ENCODE peak calls at places on chromosomes 11 and 22, in four cellular contexts. E is HFFc6, X is EH, R is iPS DF 6.9. Q is an unnamed sample.

GRCh38 chr11:94586978-94587377 is 19.8 kb downstream of the PIWIL4 start:
- DNase-seq in E (no peak), X (no peak), R (no peak), Q (no peak)

GRCh38 chr22:36333632-36334031 is 54.1 kb downstream of the MYH9 start:
- DNase-seq in E (no peak), X (no peak), R (no peak), Q (no peak)

GRCh38 chr11:120324932-120325810 is at the start of gene TLCD5:
- DNase-seq in E (peak), X (peak), R (peak), Q (peak)

GRCh38 chr11:109423114-109423859 is 1.3 kb downstream of the C11orf87 start:
- DNase-seq in E (no peak), X (peak), R (no peak), Q (no peak)

GRCh38 chr11:27239305-27239942 is 123.6 kb downstream of the CCDC34 start:
- DNase-seq in E (no peak), X (peak), R (no peak), Q (peak)

GRCh38 chr11:73334244-73335203 is 26.4 kb downstream of the ARHGEF17 start:
- DNase-seq in E (peak), X (peak), R (no peak), Q (peak)

GRCh38 chr11:1840780-1841480 is 2.1 kb downstream of the TNNI2 start:
- DNase-seq in E (no peak), X (no peak), R (no peak), Q (no peak)

GRCh38 chr11:130115218-130115617 is 44.4 kb upstream of the ST14 start:
- DNase-seq in E (no peak), X (peak), R (no peak), Q (no peak)

GRCh38 chr11:12824281-12825041 is 150.2 kb downstream of the TEAD1 start:
- DNase-seq in E (no peak), X (no peak), R (no peak), Q (no peak)

GRCh38 chr11:89608234-89608966 is 101.7 kb upstream of the TRIM77 start:
- DNase-seq in E (no peak), X (no peak), R (no peak), Q (no peak)

GRCh38 chr11:61061081-61061826 is 41.0 kb upstream of the CD5 start:
- DNase-seq in E (no peak), X (peak), R (no peak), Q (peak)

GRCh38 chr11:75524576-75525432 is 937 bp downstream of the GDPD5 start:
- DNase-seq in E (no peak), X (peak), R (no peak), Q (no peak)

GRCh38 chr22:42001127-42001526 is 2.5 kb downstream of the WBP2NL start:
- DNase-seq in E (peak), X (no peak), R (no peak), Q (peak)

GRCh38 chr11:79437274-79437980 is 3.4 kb downstream of the TENM4 start:
- DNase-seq in E (peak), X (peak), R (no peak), Q (no peak)

GRCh38 chr11:102288745-102289083 is 28.6 kb upstream of the BIRC3 start:
- DNase-seq in E (no peak), X (no peak), R (no peak), Q (no peak)

GRCh38 chr11:118343981-118344521 is at the start of gene CD3G:
- DNase-seq in E (no peak), X (no peak), R (no peak), Q (no peak)

GRCh38 chr22:20624161-20624616 is 116.8 kb downstream of the MED15 start:
- DNase-seq in E (peak), X (peak), R (no peak), Q (peak)

GRCh38 chr11:61598886-61599868 is 18.3 kb upstream of the SYT7 start:
- DNase-seq in E (no peak), X (peak), R (no peak), Q (peak)

GRCh38 chr22:22666307-22667091 is 22.1 kb downstream of the GGTLC2 start:
- DNase-seq in E (peak), X (peak), R (no peak), Q (peak)

GRCh38 chr22:47047321-47048122 is 285.1 kb downstream of the TBC1D22A start:
- DNase-seq in E (no peak), X (no peak), R (no peak), Q (no peak)

GRCh38 chr11:66491315-66491935 is 11.2 kb downstream of the DPP3 start:
- DNase-seq in E (no peak), X (no peak), R (no peak), Q (no peak)

GRCh38 chr22:36587289-36588154 is 58.6 kb upstream of the EIF3D start:
- DNase-seq in E (peak), X (peak), R (no peak), Q (peak)

GRCh38 chr11:69498614-69499175 is 17.2 kb downstream of the LINC01488 start:
- DNase-seq in E (no peak), X (no peak), R (no peak), Q (no peak)

GRCh38 chr22:25627271-25627848 is 62.9 kb downstream of the GRK3 start:
- DNase-seq in E (no peak), X (no peak), R (no peak), Q (peak)

GRCh38 chr11:27215471-27216267 is 147.3 kb downstream of the CCDC34 start:
- DNase-seq in E (no peak), X (no peak), R (no peak), Q (no peak)

GRCh38 chr22:23516304-23516703 is 63.8 kb downstream of the IGLL1 start:
- DNase-seq in E (no peak), X (no peak), R (no peak), Q (no peak)

GRCh38 chr11:13375798-13376197 is 87.2 kb downstream of the BTBD10 start:
- DNase-seq in E (no peak), X (no peak), R (no peak), Q (no peak)

GRCh38 chr11:118918128-118918685 is 7.5 kb downstream of the BCL9L start:
- DNase-seq in E (peak), X (peak), R (no peak), Q (peak)

GRCh38 chr11:117384045-117384444 is 56.4 kb downstream of the CEP164 start:
- DNase-seq in E (peak), X (peak), R (no peak), Q (peak)

GRCh38 chr22:30000566-30000965 is 79.7 kb upstream of the HORMAD2 start:
- DNase-seq in E (no peak), X (peak), R (no peak), Q (peak)

GRCh38 chr11:61828629-61829407 is 718 bp downstream of the FADS2 start:
- DNase-seq in E (no peak), X (peak), R (no peak), Q (no peak)

GRCh38 chr11:120959189-120959588 is 64.7 kb upstream of the TBCEL start:
- DNase-seq in E (no peak), X (no peak), R (no peak), Q (no peak)

GRCh38 chr11:61359541-61359940 is 2.1 kb downstream of the CYB561A3 start:
- DNase-seq in E (no peak), X (no peak), R (no peak), Q (no peak)

GRCh38 chr11:133531971-133532651 is at the start of gene OPCML:
- DNase-seq in E (no peak), X (no peak), R (no peak), Q (no peak)

GRCh38 chr11:116112031-116112935 is 608.1 kb upstream of the CADM1 start:
- DNase-seq in E (no peak), X (no peak), R (no peak), Q (no peak)